ENCODE peak calls at places on chromosomes 7 and 10, in eight cellular contexts. N is adrenal gland, M is transverse colon, K is body of pancreas, X is BE2C, O is pancreas, T is fibroblast of lung, F is left ventricle myocardium inferior. I is an unnamed sample.

GRCh38 chr7:23431596-23432284 is 38.6 kb downstream of the IGF2BP3 start:
- DNase-seq in M (no peak), X (no peak), T (peak; percentile 58), K (no peak), O (no peak), F (no peak), N (no peak), I (no peak)

GRCh38 chr10:408223-408622 is 273.0 kb downstream of the ZMYND11 start:
- DNase-seq in X (no peak), T (no peak), M (peak; percentile 46), N (no peak), O (no peak), F (no peak), K (no peak), I (no peak)

GRCh38 chr7:76089865-76090495 is 42.1 kb downstream of the MDH2 start:
- DNase-seq in N (no peak), F (no peak), X (no peak), O (no peak), M (no peak), K (no peak), T (no peak), I (no peak)

GRCh38 chr7:30225863-30226361 is 58.5 kb upstream of the ZNRF2 start:
- DNase-seq in M (peak; percentile 72), K (peak; percentile 73), F (peak; percentile 48), X (peak; percentile 20), N (peak; percentile 70), O (peak; percentile 45), T (peak; percentile 64), I (peak; percentile 34)

GRCh38 chr7:42237162-42237821 is at the start of gene GLI3:
- DNase-seq in F (peak; percentile 88), M (peak; percentile 70), X (no peak), N (peak; percentile 85), T (peak; percentile 96), K (peak; percentile 53), O (peak; percentile 69), I (peak; percentile 89)

GRCh38 chr10:57716884-57717283 is 550.8 kb downstream of the IPMK start:
- DNase-seq in T (peak; percentile 39), X (no peak), F (no peak), M (no peak), K (no peak), N (no peak), O (no peak), I (no peak)

GRCh38 chr10:49281461-49281860 is 17.5 kb upstream of the C10orf71 start:
- DNase-seq in O (no peak), T (no peak), M (no peak), N (no peak), K (no peak), X (no peak), F (no peak), I (no peak)

GRCh38 chr7:73892003-73892975 is 31.3 kb downstream of the TMEM270 start:
- DNase-seq in O (no peak), M (peak; percentile 39), N (peak; percentile 43), F (peak; percentile 62), K (peak; percentile 47), X (peak; percentile 44), T (peak; percentile 68), I (peak; percentile 37)

GRCh38 chr7:92793656-92794205 is 42.6 kb downstream of the CDK6 start:
- DNase-seq in X (no peak), O (no peak), N (no peak), K (no peak), T (peak; percentile 65), M (no peak), F (no peak), I (no peak)

GRCh38 chr7:133936074-133936473 is 191.1 kb upstream of the LRGUK start:
- DNase-seq in M (no peak), O (no peak), T (peak; percentile 34), F (no peak), X (no peak), K (no peak), N (no peak), I (no peak)

DNA sequence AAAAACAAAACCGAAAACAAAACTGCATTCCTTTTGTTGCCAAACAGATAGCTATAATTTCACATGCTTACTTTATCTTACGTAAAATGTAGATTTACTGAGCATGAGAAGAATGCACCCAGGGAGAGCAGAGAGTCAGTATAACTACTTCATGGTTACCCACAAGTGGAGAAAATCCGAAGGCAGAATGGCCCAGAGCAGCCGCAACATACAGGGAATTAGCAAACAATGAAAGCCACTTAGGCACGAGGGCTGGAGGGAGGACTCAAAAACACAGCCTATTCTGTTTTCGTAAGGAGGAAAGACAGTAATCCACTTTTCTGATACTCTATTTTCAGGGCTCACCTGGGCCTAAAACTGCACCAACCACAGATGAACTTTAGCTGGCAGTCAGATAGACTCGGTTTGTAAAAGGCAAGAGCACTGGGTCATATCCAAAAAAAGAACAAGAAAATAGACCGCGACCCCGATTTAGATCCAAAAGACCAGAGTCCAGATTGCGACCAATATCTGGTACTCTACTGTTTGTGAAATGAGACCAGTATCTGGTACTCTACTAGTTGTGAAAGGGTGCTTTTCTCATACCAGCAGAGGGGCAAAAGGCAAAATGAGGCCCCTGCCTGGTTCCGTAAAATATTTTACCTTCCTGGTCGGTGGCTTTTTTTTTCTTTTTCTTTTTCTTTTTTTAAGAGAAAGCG is 1.3 kb downstream of the ITPRIP start:
- DNase-seq in N (no peak), K (no peak), M (no peak), O (no peak), T (peak; percentile 72), F (no peak), X (no peak), I (no peak)
- H3K4me1 ChIP-seq in N (peaks cover 8% of the 10 kb centered on the region), K (peaks cover 30% of the 10 kb centered on the region), M (peaks cover 38% of the 10 kb centered on the region), O (peaks cover 8% of the 10 kb centered on the region), T (peaks cover 35% of the 10 kb centered on the region), F (peaks cover 88% of the 10 kb centered on the region), X (no peaks in the 10 kb centered on the region), I (peaks cover 16% of the 10 kb centered on the region)

DNA sequence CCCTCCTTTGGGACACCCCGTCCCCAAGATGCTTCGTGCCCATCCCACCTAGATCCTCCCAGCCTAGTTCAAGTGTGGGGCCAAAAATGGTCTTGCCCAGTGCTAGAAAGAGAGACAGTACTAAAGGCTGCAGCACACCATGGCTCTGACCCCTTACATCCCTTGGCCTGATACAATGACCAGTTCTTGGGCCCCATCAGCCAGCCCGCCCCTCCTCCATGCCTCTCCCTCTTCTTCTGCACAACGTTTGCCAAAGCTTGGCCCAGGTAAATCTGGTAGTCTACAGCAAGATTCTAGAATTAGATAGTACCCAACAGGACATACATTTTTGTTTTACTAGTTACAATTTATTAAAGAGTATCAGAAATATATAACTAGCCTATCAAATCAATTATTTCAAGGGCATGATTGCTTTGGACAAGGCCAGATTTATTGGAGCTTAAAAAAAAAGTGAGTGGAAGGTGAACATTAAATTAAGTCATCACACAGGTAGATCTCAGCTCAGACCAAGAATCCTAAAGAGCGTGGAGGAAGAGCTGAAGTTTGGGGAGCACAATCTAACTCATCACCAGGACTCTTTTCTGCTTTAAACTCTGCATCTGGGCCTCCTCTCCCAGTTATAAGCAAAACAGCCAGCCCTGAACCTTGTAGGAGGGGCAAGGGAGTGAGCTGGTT is 69.8 kb downstream of the ZMIZ1 start:
- DNase-seq in N (no peak), O (no peak), M (no peak), T (no peak), F (no peak), X (no peak), K (no peak), I (no peak)
- H3K4me1 ChIP-seq in N (peaks cover 46% of the 10 kb centered on the region), O (no peaks in the 10 kb centered on the region), M (peaks cover 32% of the 10 kb centered on the region), T (peaks cover 51% of the 10 kb centered on the region), F (peaks cover 100% of the 10 kb centered on the region), X (peaks cover 27% of the 10 kb centered on the region), K (peaks cover 35% of the 10 kb centered on the region), I (peaks cover 46% of the 10 kb centered on the region)

GRCh38 chr7:138891446-138891810 is 89.8 kb downstream of the KIAA1549 start:
- DNase-seq in T (peak; percentile 56), K (no peak), N (no peak), X (no peak), F (no peak), M (no peak), O (no peak), I (no peak)

GRCh38 chr7:138892016-138892630 is 89.1 kb downstream of the KIAA1549 start:
- DNase-seq in N (no peak), F (no peak), X (no peak), M (no peak), T (no peak), K (no peak), O (no peak), I (no peak)

GRCh38 chr7:138889982-138890381 is 91.2 kb downstream of the KIAA1549 start:
- DNase-seq in F (no peak), M (no peak), O (no peak), T (no peak), K (no peak), N (no peak), X (no peak), I (no peak)

GRCh38 chr7:138890467-138890781 is 90.8 kb downstream of the KIAA1549 start:
- DNase-seq in F (no peak), O (no peak), T (no peak), K (no peak), X (no peak), M (no peak), N (no peak), I (no peak)

DNA sequence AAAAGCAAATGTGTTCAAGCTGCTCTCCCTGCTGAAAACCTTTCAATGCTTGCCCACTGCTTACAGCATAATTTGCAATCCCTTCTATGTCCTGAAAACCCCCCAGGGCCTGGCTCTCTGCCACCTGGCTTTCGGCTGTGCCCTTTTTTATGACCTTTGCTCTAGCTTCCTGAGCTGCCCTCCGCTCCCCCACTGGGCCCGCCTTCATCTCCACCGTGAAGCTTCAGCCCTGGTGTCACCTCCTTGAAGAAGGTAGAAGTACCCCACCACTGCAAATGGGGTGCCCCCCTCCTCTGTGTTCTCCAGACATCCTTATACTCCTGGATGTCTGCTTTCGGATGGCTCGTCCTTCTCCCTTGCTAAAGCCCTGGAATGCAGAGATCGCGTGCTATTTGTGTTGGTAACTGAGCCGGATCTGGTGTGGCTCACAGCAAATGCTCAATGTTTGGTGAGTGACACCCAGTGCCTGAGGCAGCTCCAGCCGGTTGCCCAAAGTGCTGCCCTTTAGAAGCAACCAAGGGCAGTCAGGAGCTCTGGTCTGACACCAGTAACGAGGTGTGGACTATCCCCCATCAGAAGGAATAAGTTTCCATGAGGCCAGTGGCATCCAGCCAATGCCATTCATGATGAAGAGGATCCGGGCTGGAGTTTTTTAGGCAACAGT is 90.3 kb downstream of the KIAA1549 start:
- DNase-seq in T (peak; percentile 54), M (no peak), O (no peak), K (peak; percentile 51), N (peak; percentile 72), F (peak; percentile 30), X (peak; percentile 68), I (peak; percentile 58)
- H3K4me1 ChIP-seq in T (no peaks in the 10 kb centered on the region), M (no peaks in the 10 kb centered on the region), O (no peaks in the 10 kb centered on the region), K (peaks cover 10% of the 10 kb centered on the region), N (peaks cover 4% of the 10 kb centered on the region), F (peaks cover 18% of the 10 kb centered on the region), X (peaks cover 33% of the 10 kb centered on the region), I (peaks cover 2% of the 10 kb centered on the region)

DNA sequence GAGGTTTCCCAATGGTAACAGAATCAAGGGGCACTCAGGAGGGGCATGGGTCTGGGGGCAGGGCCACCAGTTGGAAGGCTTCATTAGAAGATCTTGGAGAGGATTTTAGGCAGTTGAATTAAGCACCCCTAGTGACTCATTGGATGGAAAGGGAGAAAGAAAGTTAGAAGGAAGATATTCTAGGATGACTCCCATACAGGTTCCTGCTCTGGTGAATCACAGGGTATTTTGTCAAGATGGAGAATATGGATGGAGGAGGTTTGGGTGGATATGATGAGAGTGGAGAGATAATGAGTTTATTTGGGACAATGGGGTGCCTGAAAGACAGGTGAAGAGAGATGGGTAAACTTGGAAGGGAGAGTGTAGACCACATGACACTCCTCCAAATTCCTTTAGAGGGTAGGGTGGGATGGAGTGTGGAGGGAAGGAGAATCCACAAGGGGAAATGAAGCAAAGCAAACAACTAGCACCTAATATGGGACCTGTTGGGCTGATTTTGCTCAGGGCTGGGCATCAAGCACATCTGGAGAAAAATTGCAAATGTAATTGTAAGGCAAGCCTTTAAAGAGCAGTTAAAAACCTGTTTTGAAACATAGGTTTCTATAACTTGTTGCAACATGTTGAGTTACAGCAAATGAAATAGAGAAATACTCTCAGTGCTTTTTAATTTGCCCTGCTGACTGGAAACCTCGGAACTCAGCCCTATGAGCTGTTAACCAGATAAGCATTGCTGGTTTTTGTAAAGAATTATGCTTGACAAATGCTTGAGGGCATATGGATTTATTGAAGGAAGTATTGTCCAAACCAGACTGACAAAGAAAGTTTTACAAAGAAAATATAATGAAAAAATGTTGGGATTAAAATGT is 2.9 kb upstream of the ENTPD7 start:
- DNase-seq in N (no peak), O (no peak), K (no peak), M (no peak), T (no peak), F (no peak), X (no peak), I (no peak)
- H3K4me1 ChIP-seq in N (peaks cover 16% of the 10 kb centered on the region), O (no peaks in the 10 kb centered on the region), K (peaks cover 14% of the 10 kb centered on the region), M (peaks cover 10% of the 10 kb centered on the region), T (no peaks in the 10 kb centered on the region), F (peaks cover 26% of the 10 kb centered on the region), X (no peaks in the 10 kb centered on the region), I (peaks cover 6% of the 10 kb centered on the region)

I was measured in ovary.